ENCODE peak calls at places on chromosome 5, in five cellular contexts. H is fibroblast of lung, G is upper lobe of left lung, L is tibial artery, B is breast epithelium. S is an unnamed sample.

GRCh38 chr5:178625679-178626483 is 969 bp downstream of the CLK4 start:
- DNase-seq in H (peak; percentile 45), G (no peak), L (no peak), B (no peak), S (no peak)

GRCh38 chr5:127029513-127030258 is 672 bp downstream of the MARCHF3 start:
- DNase-seq in H (peak; percentile 60), G (peak; percentile 79), L (peak; percentile 41), B (peak; percentile 40), S (no peak)

GRCh38 chr5:133316346-133317343 is 264.8 kb downstream of the HSPA4 start:
- DNase-seq in H (no peak), G (no peak), L (no peak), B (no peak), S (no peak)

GRCh38 chr5:81794246-81794645 is 43.3 kb upstream of the SSBP2 start:
- DNase-seq in H (no peak), G (no peak), L (no peak), B (no peak), S (no peak)

GRCh38 chr5:2797981-2798380 is 46.5 kb upstream of the IRX2 start:
- DNase-seq in H (no peak), G (no peak), L (no peak), B (no peak), S (no peak)

GRCh38 chr5:149627070-149627469 is 45.8 kb downstream of the ARHGEF37 start:
- DNase-seq in H (no peak), G (no peak), L (no peak), B (no peak), S (no peak)

GRCh38 chr5:69225859-69226258 is 8.8 kb upstream of the CDK7 start:
- DNase-seq in H (no peak), G (no peak), L (no peak), B (no peak), S (no peak)

GRCh38 chr5:36040651-36041536 is 25.8 kb downstream of the UGT3A2 start:
- DNase-seq in H (no peak), G (no peak), L (no peak), B (no peak), S (no peak)

GRCh38 chr5:57549546-57549945 is 66.9 kb upstream of the ACTBL2 start:
- DNase-seq in H (no peak), G (no peak), L (no peak), B (no peak), S (no peak)

DNA sequence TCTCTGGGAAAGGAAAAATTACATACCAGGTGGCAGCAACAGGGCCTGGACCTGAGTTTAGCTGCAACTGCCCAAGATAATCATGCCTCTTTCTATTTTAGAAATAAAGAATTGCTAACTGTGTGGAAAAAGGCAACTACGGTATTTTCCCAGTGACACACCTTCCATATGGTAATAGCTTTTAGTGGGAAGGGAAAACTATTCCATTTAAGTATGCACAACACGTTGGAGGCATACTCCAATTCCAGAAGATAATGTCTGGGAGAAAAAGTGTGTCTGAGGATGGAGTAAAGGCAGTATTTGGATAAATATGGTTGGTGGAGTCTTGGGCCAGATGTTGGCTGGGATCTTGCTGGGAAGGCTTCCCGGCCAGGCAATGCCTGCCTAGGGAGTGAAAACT is 40.7 kb downstream of the SH3PXD2B start:
- DNase-seq in H (no peak), G (no peak), L (no peak), B (no peak), S (no peak)
- H3K27ac ChIP-seq in H (peak overlapping the region; percentile 76), G (peak overlapping the region; percentile 86), L (peak overlapping the region; percentile 43), B (peak overlapping the region; percentile 81), S (no peak overlapping the region)

GRCh38 chr5:166648736-166649135 is 1642.7 kb upstream of the WWC1 start:
- DNase-seq in H (no peak), G (no peak), L (no peak), B (no peak), S (no peak)
- H3K9me3 ChIP-seq in H (no peaks in the 10 kb centered on the region), G (no peaks in the 10 kb centered on the region), L (no peaks in the 10 kb centered on the region), B (peaks cover under 1% of the 10 kb centered on the region), S (no peaks in the 10 kb centered on the region)

DNA sequence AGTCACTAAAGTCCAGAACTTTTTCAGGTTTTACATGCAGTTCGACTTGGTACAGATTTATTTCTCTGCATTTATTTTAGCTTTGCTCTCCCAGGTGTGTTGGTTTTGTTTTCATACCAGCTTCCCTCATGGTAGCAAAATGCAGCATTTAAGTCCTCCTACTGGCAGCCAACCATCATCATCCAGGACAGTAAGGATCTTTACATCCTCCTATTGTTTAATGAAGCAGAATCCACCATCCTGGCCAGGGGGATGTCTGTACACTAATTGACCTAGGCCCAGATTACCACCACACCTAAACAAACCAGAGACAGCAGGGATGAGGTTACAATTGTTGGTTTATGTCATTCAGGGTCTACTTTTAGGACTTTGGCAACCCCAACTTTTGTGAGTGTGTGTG is 22.3 kb downstream of the CAMK4 start:
- DNase-seq in H (no peak), G (no peak), L (no peak), B (no peak), S (no peak)
- H3K4me1 ChIP-seq in H (no peaks in the 10 kb centered on the region), G (no peaks in the 10 kb centered on the region), L (no peaks in the 10 kb centered on the region), B (no peaks in the 10 kb centered on the region), S (peaks cover 23% of the 10 kb centered on the region)

GRCh38 chr5:138706655-138707480 is 46.4 kb upstream of the CTNNA1 start:
- DNase-seq in H (peak; percentile 73), G (peak; percentile 23), L (peak; percentile 54), B (no peak), S (no peak)
- H3K27ac ChIP-seq in H (no peak overlapping the region), G (no peak overlapping the region), L (no peak overlapping the region), B (no peak overlapping the region), S (no peak overlapping the region)

DNA sequence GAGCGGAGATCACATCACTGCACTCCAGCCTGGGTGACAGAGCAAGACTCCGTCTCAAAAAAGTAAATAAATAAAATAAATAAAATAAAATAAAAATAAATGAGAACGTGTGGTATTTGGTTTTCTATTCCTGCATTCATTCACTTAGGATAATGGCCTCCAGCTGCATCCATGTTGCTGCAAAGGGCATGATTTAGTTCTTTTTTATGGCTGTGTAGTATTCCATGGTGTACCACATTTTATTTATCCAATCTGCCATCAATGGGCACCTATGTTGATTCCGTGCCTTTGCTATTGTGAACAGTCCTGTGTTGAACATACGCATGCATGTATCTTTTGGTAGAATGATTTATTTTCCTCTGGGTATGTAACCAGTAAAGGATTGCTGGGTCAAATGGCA is 8.8 kb upstream of the RASGEF1C start:
- DNase-seq in H (no peak), G (no peak), L (no peak), B (no peak), S (no peak)
- H3K9me3 ChIP-seq in H (peaks cover 3% of the 10 kb centered on the region), G (peaks cover 33% of the 10 kb centered on the region), L (peaks cover 14% of the 10 kb centered on the region), B (peaks cover 78% of the 10 kb centered on the region), S (peaks cover 22% of the 10 kb centered on the region)

GRCh38 chr5:159458217-159458711 is 128.0 kb upstream of the IL12B start:
- DNase-seq in H (no peak), G (no peak), L (no peak), B (no peak), S (no peak)
- H3K4me1 ChIP-seq in H (peaks cover 15% of the 10 kb centered on the region), G (no peaks in the 10 kb centered on the region), L (no peaks in the 10 kb centered on the region), B (no peaks in the 10 kb centered on the region), S (no peaks in the 10 kb centered on the region)

DNA sequence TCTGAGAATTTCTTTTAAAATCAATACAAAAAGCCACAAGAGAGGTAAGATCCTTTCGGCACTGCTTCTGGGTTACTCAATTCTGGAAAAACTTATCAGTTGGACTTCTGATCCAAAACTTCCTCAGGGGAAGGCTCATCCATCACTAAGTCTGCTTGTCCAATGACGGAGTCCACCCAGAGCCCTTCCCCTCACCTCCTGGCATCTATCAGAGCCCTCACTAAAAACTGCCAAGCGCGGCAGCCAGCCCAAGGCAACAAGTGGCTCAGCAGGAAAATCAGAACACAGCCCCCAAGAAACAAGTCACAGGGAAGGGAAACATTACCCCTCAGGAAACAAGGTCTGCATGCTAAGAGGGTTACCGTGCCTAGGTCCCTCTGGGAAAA is 869 bp upstream of the ESM1 start:
- DNase-seq in H (no peak), G (no peak), L (no peak), B (no peak), S (no peak)
- H3K27ac ChIP-seq in H (no peak overlapping the region), G (no peak overlapping the region), L (no peak overlapping the region), B (no peak overlapping the region), S (no peak overlapping the region)

GRCh38 chr5:27353540-27353939 is 315.2 kb upstream of the CDH9 start:
- DNase-seq in H (no peak), G (no peak), L (no peak), B (no peak), S (no peak)
- H3K9me3 ChIP-seq in H (no peaks in the 10 kb centered on the region), G (no peaks in the 10 kb centered on the region), L (no peaks in the 10 kb centered on the region), B (no peaks in the 10 kb centered on the region), S (no peaks in the 10 kb centered on the region)

GRCh38 chr5:32443541-32444190 is 874 bp downstream of the ZFR start:
- DNase-seq in H (peak; percentile 33), G (peak; percentile 36), L (no peak), B (no peak), S (peak; percentile 36)

GRCh38 chr5:32444946-32445758 is 612 bp upstream of the ZFR start:
- DNase-seq in H (no peak), G (no peak), L (no peak), B (no peak), S (no peak)

GRCh38 chr5:32444191-32444945 is at the start of gene ZFR:
- DNase-seq in H (peak; percentile 86), G (peak; percentile 94), L (peak; percentile 91), B (peak; percentile 90), S (peak; percentile 89)

GRCh38 chr5:32445831-32446614 is 1.5 kb upstream of the ZFR start:
- DNase-seq in H (no peak), G (no peak), L (no peak), B (peak; percentile 44), S (no peak)

GRCh38 chr5:32443145-32443540 is 1.4 kb downstream of the ZFR start:
- DNase-seq in H (peak; percentile 24), G (no peak), L (no peak), B (no peak), S (no peak)
- H3K4me1 ChIP-seq in H (peaks cover 2% of the 10 kb centered on the region), G (peaks cover 23% of the 10 kb centered on the region), L (peaks cover 5% of the 10 kb centered on the region), B (no peaks in the 10 kb centered on the region), S (peaks cover 14% of the 10 kb centered on the region)